ENCODE peak calls at places on chromosomes 16 and 17, in four cellular contexts. One of them, this sample, is unnamed.

GRCh38 chr17:62064791-62065563 is at the start of gene MED13:
- DNase-seq in neural progenitor cell: peak
- DNase-seq in fibroblast of lung: peak
- DNase-seq in CD4-positive, alpha-beta T cell: peak
- DNase-seq in this sample: peak

GRCh38 chr17:9291912-9292562 is 270.7 kb downstream of the NTN1 start:
- DNase-seq in fibroblast of lung: peak
- DNase-seq in neural progenitor cell: peak
- DNase-seq in CD4-positive, alpha-beta T cell: peak
- DNase-seq in this sample: peak

GRCh38 chr16:23514381-23515152 is 4.3 kb upstream of the GGA2 start:
- DNase-seq in fibroblast of lung: no peak
- DNase-seq in neural progenitor cell: no peak
- DNase-seq in CD4-positive, alpha-beta T cell: no peak
- DNase-seq in this sample: no peak

GRCh38 chr17:27945333-27945616 is 52.1 kb upstream of the LYRM9 start:
- DNase-seq in fibroblast of lung: no peak
- DNase-seq in CD4-positive, alpha-beta T cell: no peak
- DNase-seq in neural progenitor cell: no peak
- DNase-seq in this sample: no peak

GRCh38 chr17:32588982-32589381 is 102.2 kb downstream of the CDK5R1 start:
- DNase-seq in fibroblast of lung: no peak
- DNase-seq in CD4-positive, alpha-beta T cell: no peak
- DNase-seq in neural progenitor cell: peak
- DNase-seq in this sample: peak

GRCh38 chr17:35022536-35023063 is 40.9 kb downstream of the RFFL start:
- DNase-seq in neural progenitor cell: no peak
- DNase-seq in fibroblast of lung: peak
- DNase-seq in CD4-positive, alpha-beta T cell: peak
- DNase-seq in this sample: no peak

GRCh38 chr16:23754594-23755483 is at the start of gene CHP2:
- DNase-seq in CD4-positive, alpha-beta T cell: no peak
- DNase-seq in neural progenitor cell: peak
- DNase-seq in fibroblast of lung: no peak
- DNase-seq in this sample: no peak

GRCh38 chr17:80786887-80787286 is 204.8 kb upstream of the CHMP6 start:
- DNase-seq in fibroblast of lung: no peak
- DNase-seq in CD4-positive, alpha-beta T cell: no peak
- DNase-seq in neural progenitor cell: no peak
- DNase-seq in this sample: no peak

GRCh38 chr16:86316967-86317616 is 193.2 kb upstream of the FOXF1 start:
- DNase-seq in fibroblast of lung: no peak
- DNase-seq in CD4-positive, alpha-beta T cell: no peak
- DNase-seq in neural progenitor cell: no peak
- DNase-seq in this sample: no peak

GRCh38 chr16:84272740-84273320 is 21.8 kb upstream of the WFDC1 start:
- DNase-seq in neural progenitor cell: no peak
- DNase-seq in CD4-positive, alpha-beta T cell: no peak
- DNase-seq in fibroblast of lung: no peak
- DNase-seq in this sample: no peak

GRCh38 chr16:630815-631405 is at the start of gene WFIKKN1:
- DNase-seq in CD4-positive, alpha-beta T cell: no peak
- DNase-seq in neural progenitor cell: peak
- DNase-seq in fibroblast of lung: no peak
- DNase-seq in this sample: no peak

GRCh38 chr16:27640277-27640600 is 90.3 kb downstream of the KATNIP start:
- DNase-seq in neural progenitor cell: no peak
- DNase-seq in CD4-positive, alpha-beta T cell: no peak
- DNase-seq in fibroblast of lung: peak
- DNase-seq in this sample: peak

GRCh38 chr17:72466199-72466598 is 345.4 kb downstream of the SOX9 start:
- DNase-seq in CD4-positive, alpha-beta T cell: no peak
- DNase-seq in fibroblast of lung: peak
- DNase-seq in neural progenitor cell: no peak
- DNase-seq in this sample: no peak

GRCh38 chr16:79008036-79008868 is 592.3 kb downstream of the MAF start:
- DNase-seq in neural progenitor cell: no peak
- DNase-seq in CD4-positive, alpha-beta T cell: no peak
- DNase-seq in fibroblast of lung: no peak
- DNase-seq in this sample: no peak

GRCh38 chr17:78219396-78220150 is 5.5 kb downstream of the BIRC5 start:
- DNase-seq in CD4-positive, alpha-beta T cell: no peak
- DNase-seq in neural progenitor cell: peak
- DNase-seq in fibroblast of lung: no peak
- DNase-seq in this sample: no peak

GRCh38 chr16:50466170-50466569 is 82.0 kb upstream of the NKD1 start:
- DNase-seq in fibroblast of lung: no peak
- DNase-seq in neural progenitor cell: no peak
- DNase-seq in CD4-positive, alpha-beta T cell: no peak
- DNase-seq in this sample: no peak

GRCh38 chr17:35780876-35781409 is 14.5 kb downstream of the MMP28 start:
- DNase-seq in neural progenitor cell: no peak
- DNase-seq in fibroblast of lung: no peak
- DNase-seq in CD4-positive, alpha-beta T cell: no peak
- DNase-seq in this sample: no peak

GRCh38 chr16:16780588-16780987 is 401.6 kb downstream of the NPIPA7 start:
- DNase-seq in fibroblast of lung: no peak
- DNase-seq in neural progenitor cell: peak
- DNase-seq in CD4-positive, alpha-beta T cell: no peak
- DNase-seq in this sample: peak

GRCh38 chr17:65737451-65737850 is 176.0 kb upstream of the AXIN2 start:
- DNase-seq in fibroblast of lung: no peak
- DNase-seq in CD4-positive, alpha-beta T cell: no peak
- DNase-seq in neural progenitor cell: no peak
- DNase-seq in this sample: no peak

GRCh38 chr17:49315974-49316570 is 46.0 kb downstream of the ZNF652 start:
- DNase-seq in neural progenitor cell: no peak
- DNase-seq in CD4-positive, alpha-beta T cell: no peak
- DNase-seq in fibroblast of lung: peak
- DNase-seq in this sample: no peak

GRCh38 chr16:19119564-19119963 is 5.8 kb downstream of the ITPRIPL2 start:
- DNase-seq in CD4-positive, alpha-beta T cell: no peak
- DNase-seq in fibroblast of lung: peak
- DNase-seq in neural progenitor cell: no peak
- DNase-seq in this sample: no peak

GRCh38 chr17:5955764-5956163 is 114.4 kb upstream of the WSCD1 start:
- DNase-seq in CD4-positive, alpha-beta T cell: no peak
- DNase-seq in neural progenitor cell: no peak
- DNase-seq in fibroblast of lung: no peak
- DNase-seq in this sample: no peak

GRCh38 chr17:77049440-77049839 is 91.3 kb upstream of the SEC14L1 start:
- DNase-seq in fibroblast of lung: peak
- DNase-seq in CD4-positive, alpha-beta T cell: no peak
- DNase-seq in neural progenitor cell: no peak
- DNase-seq in this sample: peak

GRCh38 chr16:1073262-1073558 is 663 bp downstream of the SSTR5 start:
- DNase-seq in neural progenitor cell: no peak
- DNase-seq in CD4-positive, alpha-beta T cell: no peak
- DNase-seq in fibroblast of lung: no peak
- DNase-seq in this sample: no peak

GRCh38 chr17:80872011-80872929 is 119.4 kb upstream of the CHMP6 start:
- DNase-seq in neural progenitor cell: no peak
- DNase-seq in fibroblast of lung: no peak
- DNase-seq in CD4-positive, alpha-beta T cell: no peak
- DNase-seq in this sample: no peak

GRCh38 chr16:51151951-51152663 is 1.0 kb upstream of the SALL1 start:
- DNase-seq in fibroblast of lung: peak
- DNase-seq in CD4-positive, alpha-beta T cell: no peak
- DNase-seq in neural progenitor cell: peak
- DNase-seq in this sample: peak

GRCh38 chr17:10769840-10770239 is 34.1 kb downstream of the TMEM238L start:
- DNase-seq in fibroblast of lung: no peak
- DNase-seq in CD4-positive, alpha-beta T cell: no peak
- DNase-seq in neural progenitor cell: no peak
- DNase-seq in this sample: no peak

GRCh38 chr17:58246104-58246740 is 7.8 kb downstream of the LPO start:
- DNase-seq in CD4-positive, alpha-beta T cell: no peak
- DNase-seq in neural progenitor cell: no peak
- DNase-seq in fibroblast of lung: no peak
- DNase-seq in this sample: no peak

GRCh38 chr17:76053230-76054111 is 18.8 kb downstream of the SRP68 start:
- DNase-seq in fibroblast of lung: peak
- DNase-seq in neural progenitor cell: no peak
- DNase-seq in CD4-positive, alpha-beta T cell: no peak
- DNase-seq in this sample: no peak

GRCh38 chr17:17119533-17119932 is 77.3 kb downstream of the MPRIP start:
- DNase-seq in fibroblast of lung: peak
- DNase-seq in CD4-positive, alpha-beta T cell: peak
- DNase-seq in neural progenitor cell: no peak
- DNase-seq in this sample: no peak

GRCh38 chr16:72952404-72953301 is 95.3 kb downstream of the ZFHX3 start:
- DNase-seq in CD4-positive, alpha-beta T cell: no peak
- DNase-seq in fibroblast of lung: peak
- DNase-seq in neural progenitor cell: no peak
- DNase-seq in this sample: no peak
- H3K27ac ChIP-seq in CD4-positive, alpha-beta T cell: no peak
- H3K27ac ChIP-seq in fibroblast of lung: peak
- H3K27ac ChIP-seq in neural progenitor cell: no peak
- H3K27ac ChIP-seq in this sample: no peak

GRCh38 chr17:40600486-40601046 is 35.3 kb upstream of the CCR7 start:
- DNase-seq in neural progenitor cell: no peak
- DNase-seq in CD4-positive, alpha-beta T cell: no peak
- DNase-seq in fibroblast of lung: no peak
- DNase-seq in this sample: no peak

GRCh38 chr17:40596261-40596919 is 31.1 kb upstream of the CCR7 start:
- DNase-seq in neural progenitor cell: no peak
- DNase-seq in fibroblast of lung: no peak
- DNase-seq in CD4-positive, alpha-beta T cell: no peak
- DNase-seq in this sample: no peak

GRCh38 chr17:40597168-40598020 is 32.1 kb upstream of the CCR7 start:
- DNase-seq in neural progenitor cell: no peak
- DNase-seq in fibroblast of lung: no peak
- DNase-seq in CD4-positive, alpha-beta T cell: no peak
- DNase-seq in this sample: no peak

GRCh38 chr17:40598021-40598927 is 33.0 kb upstream of the CCR7 start:
- DNase-seq in fibroblast of lung: no peak
- DNase-seq in neural progenitor cell: no peak
- DNase-seq in CD4-positive, alpha-beta T cell: no peak
- DNase-seq in this sample: no peak

DNA sequence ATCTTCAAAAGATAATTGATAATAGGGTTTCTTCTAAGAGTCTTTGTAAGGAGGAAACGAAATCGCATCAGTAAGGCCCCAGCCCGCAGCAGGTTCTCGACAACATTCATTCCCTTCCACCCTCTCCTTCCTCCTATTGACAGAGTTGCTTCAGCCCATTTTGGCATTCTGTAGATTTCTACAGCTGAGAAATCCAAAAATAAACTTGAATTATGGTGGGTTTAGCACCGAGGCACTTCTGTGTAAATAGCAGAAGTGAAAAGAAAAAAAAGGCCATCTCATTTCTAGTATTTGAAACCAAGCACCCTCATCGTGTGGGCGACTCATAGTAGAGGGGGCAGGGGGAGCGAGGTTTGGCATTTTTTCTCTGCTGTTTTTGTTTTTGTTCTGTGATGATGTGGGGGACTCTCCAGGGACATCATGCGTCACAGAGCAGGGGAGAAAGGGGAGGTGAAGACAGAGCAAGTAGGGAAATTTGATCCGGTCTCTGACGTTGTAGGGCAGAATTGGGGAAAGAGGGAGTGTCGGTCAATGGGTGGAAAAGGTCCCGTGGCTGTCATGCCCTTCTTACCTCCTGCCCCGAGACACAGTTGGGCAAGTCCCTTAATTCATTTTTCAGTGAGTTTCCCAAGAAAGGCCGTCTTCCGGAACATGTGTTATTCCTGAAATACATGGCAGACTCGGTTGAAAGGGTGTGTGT is 33.8 kb upstream of the CCR7 start:
- DNase-seq in neural progenitor cell: no peak
- DNase-seq in CD4-positive, alpha-beta T cell: peak
- DNase-seq in fibroblast of lung: no peak
- DNase-seq in this sample: no peak
- H3K27ac ChIP-seq in neural progenitor cell: no peak
- H3K27ac ChIP-seq in CD4-positive, alpha-beta T cell: peak
- H3K27ac ChIP-seq in fibroblast of lung: no peak
- H3K27ac ChIP-seq in this sample: no peak

GRCh38 chr16:67406111-67406593 is 10.1 kb downstream of the ZDHHC1 start:
- DNase-seq in CD4-positive, alpha-beta T cell: no peak
- DNase-seq in fibroblast of lung: no peak
- DNase-seq in neural progenitor cell: no peak
- DNase-seq in this sample: no peak
- H3K27ac ChIP-seq in CD4-positive, alpha-beta T cell: no peak
- H3K27ac ChIP-seq in fibroblast of lung: peak
- H3K27ac ChIP-seq in neural progenitor cell: no peak
- H3K27ac ChIP-seq in this sample: no peak

GRCh38 chr16:69754143-69754468 is 620 bp downstream of the NOB1 start:
- DNase-seq in CD4-positive, alpha-beta T cell: no peak
- DNase-seq in fibroblast of lung: no peak
- DNase-seq in neural progenitor cell: no peak
- DNase-seq in this sample: no peak
- H3K27ac ChIP-seq in CD4-positive, alpha-beta T cell: peak
- H3K27ac ChIP-seq in fibroblast of lung: peak
- H3K27ac ChIP-seq in neural progenitor cell: no peak
- H3K27ac ChIP-seq in this sample: peak

GRCh38 chr16:88461291-88462269 is 8.5 kb downstream of the ZFPM1 start:
- DNase-seq in neural progenitor cell: peak
- DNase-seq in CD4-positive, alpha-beta T cell: no peak
- DNase-seq in fibroblast of lung: peak
- DNase-seq in this sample: no peak

GRCh38 chr16:88460496-88461169 is 7.6 kb downstream of the ZFPM1 start:
- DNase-seq in fibroblast of lung: no peak
- DNase-seq in neural progenitor cell: no peak
- DNase-seq in CD4-positive, alpha-beta T cell: no peak
- DNase-seq in this sample: no peak

GRCh38 chr16:88464447-88465318 is 11.6 kb downstream of the ZFPM1 start:
- DNase-seq in fibroblast of lung: peak
- DNase-seq in CD4-positive, alpha-beta T cell: no peak
- DNase-seq in neural progenitor cell: no peak
- DNase-seq in this sample: no peak

GRCh38 chr16:88463411-88463810 is 10.3 kb downstream of the ZFPM1 start:
- DNase-seq in CD4-positive, alpha-beta T cell: no peak
- DNase-seq in neural progenitor cell: no peak
- DNase-seq in fibroblast of lung: no peak
- DNase-seq in this sample: no peak

GRCh38 chr16:88462396-88462795 is 9.3 kb downstream of the ZFPM1 start:
- DNase-seq in neural progenitor cell: no peak
- DNase-seq in fibroblast of lung: no peak
- DNase-seq in CD4-positive, alpha-beta T cell: no peak
- DNase-seq in this sample: no peak
- H3K27ac ChIP-seq in neural progenitor cell: no peak
- H3K27ac ChIP-seq in fibroblast of lung: no peak
- H3K27ac ChIP-seq in CD4-positive, alpha-beta T cell: no peak
- H3K27ac ChIP-seq in this sample: no peak